ENCODE peak calls at places on chromosomes 4 and X, in nine cellular contexts. One of them, this sample, is unnamed.

GRCh38 chr4:41006141-41006540 is 208.2 kb downstream of the APBB2 start:
- DNase-seq in keratinocyte: no peak
- DNase-seq in mucosa of descending colon: no peak
- DNase-seq in mammary epithelial cell: no peak
- DNase-seq in adrenal gland: no peak
- DNase-seq in CD8-positive, alpha-beta memory T cell: no peak
- DNase-seq in body of pancreas: no peak
- DNase-seq in fibroblast of lung: peak; percentile 60
- DNase-seq in testis: no peak
- DNase-seq in this sample: no peak

GRCh38 chrX:139158256-139158655 is 372.3 kb upstream of the F9 start:
- DNase-seq in keratinocyte: no peak
- DNase-seq in mucosa of descending colon: no peak
- DNase-seq in mammary epithelial cell: peak; percentile 2
- DNase-seq in adrenal gland: no peak
- DNase-seq in CD8-positive, alpha-beta memory T cell: no peak
- DNase-seq in body of pancreas: no peak
- DNase-seq in fibroblast of lung: peak; percentile 3
- DNase-seq in testis: no peak
- DNase-seq in this sample: no peak

GRCh38 chr4:58225460-58225859 is 1115.3 kb upstream of the IGFBP7 start:
- DNase-seq in keratinocyte: no peak
- DNase-seq in mucosa of descending colon: no peak
- DNase-seq in mammary epithelial cell: no peak
- DNase-seq in adrenal gland: no peak
- DNase-seq in CD8-positive, alpha-beta memory T cell: no peak
- DNase-seq in body of pancreas: no peak
- DNase-seq in fibroblast of lung: no peak
- DNase-seq in testis: no peak
- DNase-seq in this sample: no peak

GRCh38 chrX:39152106-39152649 is 350.9 kb downstream of the MID1IP1 start:
- DNase-seq in keratinocyte: no peak
- DNase-seq in mucosa of descending colon: peak; percentile 60
- DNase-seq in mammary epithelial cell: no peak
- DNase-seq in adrenal gland: peak; percentile 48
- DNase-seq in CD8-positive, alpha-beta memory T cell: no peak
- DNase-seq in body of pancreas: peak; percentile 58
- DNase-seq in fibroblast of lung: no peak
- DNase-seq in testis: peak; percentile 61
- DNase-seq in this sample: peak; percentile 73

GRCh38 chr4:102586644-102587021 is 85.5 kb downstream of the NFKB1 start:
- DNase-seq in keratinocyte: no peak
- DNase-seq in mucosa of descending colon: no peak
- DNase-seq in mammary epithelial cell: no peak
- DNase-seq in adrenal gland: no peak
- DNase-seq in CD8-positive, alpha-beta memory T cell: peak; percentile 26
- DNase-seq in body of pancreas: no peak
- DNase-seq in fibroblast of lung: no peak
- DNase-seq in testis: no peak
- DNase-seq in this sample: no peak

GRCh38 chrX:51336584-51336983 is 4.0 kb downstream of the NUDT10 start:
- DNase-seq in keratinocyte: peak; percentile 4
- DNase-seq in mucosa of descending colon: no peak
- DNase-seq in mammary epithelial cell: peak; percentile 25
- DNase-seq in adrenal gland: peak; percentile 50
- DNase-seq in CD8-positive, alpha-beta memory T cell: peak; percentile 7
- DNase-seq in body of pancreas: peak; percentile 32
- DNase-seq in fibroblast of lung: peak; percentile 37
- DNase-seq in testis: peak; percentile 56
- DNase-seq in this sample: peak; percentile 62

GRCh38 chr4:17816142-17816541 is 5.4 kb downstream of the NCAPG start:
- DNase-seq in keratinocyte: no peak
- DNase-seq in mucosa of descending colon: no peak
- DNase-seq in mammary epithelial cell: no peak
- DNase-seq in adrenal gland: no peak
- DNase-seq in CD8-positive, alpha-beta memory T cell: no peak
- DNase-seq in body of pancreas: no peak
- DNase-seq in fibroblast of lung: no peak
- DNase-seq in testis: no peak
- DNase-seq in this sample: no peak

GRCh38 chrX:85897376-85898110 is 149.8 kb downstream of the CHM start:
- DNase-seq in keratinocyte: no peak
- DNase-seq in mucosa of descending colon: no peak
- DNase-seq in mammary epithelial cell: no peak
- DNase-seq in adrenal gland: peak; percentile 27
- DNase-seq in CD8-positive, alpha-beta memory T cell: no peak
- DNase-seq in body of pancreas: no peak
- DNase-seq in fibroblast of lung: no peak
- DNase-seq in testis: no peak
- DNase-seq in this sample: no peak

GRCh38 chrX:78104447-78105176 is 564 bp downstream of the PGK1 start:
- DNase-seq in keratinocyte: no peak
- DNase-seq in mucosa of descending colon: peak; percentile 60
- DNase-seq in mammary epithelial cell: peak; percentile 46
- DNase-seq in adrenal gland: peak; percentile 61
- DNase-seq in CD8-positive, alpha-beta memory T cell: peak; percentile 38
- DNase-seq in body of pancreas: peak; percentile 59
- DNase-seq in fibroblast of lung: peak; percentile 43
- DNase-seq in testis: peak; percentile 46
- DNase-seq in this sample: peak; percentile 30

GRCh38 chr4:39233783-39234182 is 51.5 kb downstream of the WDR19 start:
- DNase-seq in keratinocyte: no peak
- DNase-seq in mucosa of descending colon: no peak
- DNase-seq in mammary epithelial cell: no peak
- DNase-seq in adrenal gland: no peak
- DNase-seq in CD8-positive, alpha-beta memory T cell: no peak
- DNase-seq in body of pancreas: no peak
- DNase-seq in fibroblast of lung: no peak
- DNase-seq in testis: no peak
- DNase-seq in this sample: no peak

GRCh38 chr4:39464886-39465501 is 6.1 kb downstream of the LIAS start:
- DNase-seq in keratinocyte: no peak
- DNase-seq in mucosa of descending colon: no peak
- DNase-seq in mammary epithelial cell: peak; percentile 65
- DNase-seq in adrenal gland: no peak
- DNase-seq in CD8-positive, alpha-beta memory T cell: no peak
- DNase-seq in body of pancreas: no peak
- DNase-seq in fibroblast of lung: peak; percentile 88
- DNase-seq in testis: no peak
- DNase-seq in this sample: no peak

GRCh38 chr4:20266215-20267082 is 14.7 kb downstream of the SLIT2 start:
- DNase-seq in keratinocyte: peak; percentile 56
- DNase-seq in mucosa of descending colon: no peak
- DNase-seq in mammary epithelial cell: no peak
- DNase-seq in adrenal gland: no peak
- DNase-seq in CD8-positive, alpha-beta memory T cell: no peak
- DNase-seq in body of pancreas: no peak
- DNase-seq in fibroblast of lung: peak; percentile 85
- DNase-seq in testis: peak; percentile 19
- DNase-seq in this sample: no peak

GRCh38 chr4:64230709-64231310 is 178.4 kb downstream of the TECRL start:
- DNase-seq in keratinocyte: no peak
- DNase-seq in mucosa of descending colon: no peak
- DNase-seq in mammary epithelial cell: peak; percentile 6
- DNase-seq in adrenal gland: no peak
- DNase-seq in CD8-positive, alpha-beta memory T cell: no peak
- DNase-seq in body of pancreas: no peak
- DNase-seq in fibroblast of lung: peak; percentile 12
- DNase-seq in testis: peak; percentile 15
- DNase-seq in this sample: no peak

GRCh38 chr4:137432431-137432830 is 99.9 kb downstream of the PCDH18 start:
- DNase-seq in keratinocyte: no peak
- DNase-seq in mucosa of descending colon: no peak
- DNase-seq in mammary epithelial cell: no peak
- DNase-seq in adrenal gland: no peak
- DNase-seq in CD8-positive, alpha-beta memory T cell: no peak
- DNase-seq in body of pancreas: no peak
- DNase-seq in fibroblast of lung: no peak
- DNase-seq in testis: no peak
- DNase-seq in this sample: no peak

GRCh38 chr4:82469776-82470345 is 39.5 kb downstream of the ENOPH1 start:
- DNase-seq in keratinocyte: no peak
- DNase-seq in mucosa of descending colon: no peak
- DNase-seq in mammary epithelial cell: peak; percentile 6
- DNase-seq in adrenal gland: no peak
- DNase-seq in CD8-positive, alpha-beta memory T cell: no peak
- DNase-seq in body of pancreas: no peak
- DNase-seq in fibroblast of lung: peak; percentile 74
- DNase-seq in testis: peak; percentile 41
- DNase-seq in this sample: no peak

GRCh38 chr4:168551945-168552695 is 55.3 kb downstream of the PALLD start:
- DNase-seq in keratinocyte: no peak
- DNase-seq in mucosa of descending colon: no peak
- DNase-seq in mammary epithelial cell: no peak
- DNase-seq in adrenal gland: no peak
- DNase-seq in CD8-positive, alpha-beta memory T cell: no peak
- DNase-seq in body of pancreas: no peak
- DNase-seq in fibroblast of lung: no peak
- DNase-seq in testis: no peak
- DNase-seq in this sample: peak; percentile 51

GRCh38 chrX:84064164-84064563 is 123.8 kb downstream of the RPS6KA6 start:
- DNase-seq in keratinocyte: no peak
- DNase-seq in mucosa of descending colon: no peak
- DNase-seq in mammary epithelial cell: no peak
- DNase-seq in adrenal gland: no peak
- DNase-seq in CD8-positive, alpha-beta memory T cell: no peak
- DNase-seq in body of pancreas: no peak
- DNase-seq in fibroblast of lung: peak; percentile 2
- DNase-seq in testis: no peak
- DNase-seq in this sample: no peak

GRCh38 chrX:9160698-9161329 is 126.9 kb upstream of the FAM9B start:
- DNase-seq in keratinocyte: no peak
- DNase-seq in mucosa of descending colon: no peak
- DNase-seq in mammary epithelial cell: no peak
- DNase-seq in adrenal gland: no peak
- DNase-seq in CD8-positive, alpha-beta memory T cell: no peak
- DNase-seq in body of pancreas: no peak
- DNase-seq in fibroblast of lung: no peak
- DNase-seq in testis: no peak
- DNase-seq in this sample: no peak

GRCh38 chrX:149916745-149917392 is 12.5 kb upstream of the HSFX4 start:
- DNase-seq in keratinocyte: no peak
- DNase-seq in mucosa of descending colon: no peak
- DNase-seq in mammary epithelial cell: no peak
- DNase-seq in adrenal gland: no peak
- DNase-seq in CD8-positive, alpha-beta memory T cell: no peak
- DNase-seq in body of pancreas: no peak
- DNase-seq in fibroblast of lung: no peak
- DNase-seq in testis: no peak
- DNase-seq in this sample: no peak

GRCh38 chrX:47561653-47562151 is 697 bp downstream of the ARAF start:
- DNase-seq in keratinocyte: no peak
- DNase-seq in mucosa of descending colon: no peak
- DNase-seq in mammary epithelial cell: no peak
- DNase-seq in adrenal gland: no peak
- DNase-seq in CD8-positive, alpha-beta memory T cell: no peak
- DNase-seq in body of pancreas: no peak
- DNase-seq in fibroblast of lung: no peak
- DNase-seq in testis: no peak
- DNase-seq in this sample: no peak
- H3K4me3 ChIP-seq in keratinocyte: peak overlapping the region; percentile 54
- H3K4me3 ChIP-seq in mucosa of descending colon: peak overlapping the region; percentile 17
- H3K4me3 ChIP-seq in mammary epithelial cell: peak overlapping the region; percentile 76
- H3K4me3 ChIP-seq in adrenal gland: peak overlapping the region; percentile 63
- H3K4me3 ChIP-seq in CD8-positive, alpha-beta memory T cell: peak overlapping the region; percentile 90
- H3K4me3 ChIP-seq in body of pancreas: peak overlapping the region; percentile 23
- H3K4me3 ChIP-seq in fibroblast of lung: peak overlapping the region; percentile 66
- H3K4me3 ChIP-seq in testis: peak overlapping the region; percentile 77
- H3K4me3 ChIP-seq in this sample: peak overlapping the region; percentile 61

GRCh38 chr4:184694412-184694956 is 39.4 kb downstream of the CENPU start:
- DNase-seq in keratinocyte: no peak
- DNase-seq in mucosa of descending colon: no peak
- DNase-seq in mammary epithelial cell: no peak
- DNase-seq in adrenal gland: no peak
- DNase-seq in CD8-positive, alpha-beta memory T cell: no peak
- DNase-seq in body of pancreas: no peak
- DNase-seq in fibroblast of lung: no peak
- DNase-seq in testis: no peak
- DNase-seq in this sample: no peak
- H3K36me3 ChIP-seq in keratinocyte: no peaks in the 10 kb centered on the region
- H3K36me3 ChIP-seq in mucosa of descending colon: no peaks in the 10 kb centered on the region
- H3K36me3 ChIP-seq in mammary epithelial cell: peaks cover 12% of the 10 kb centered on the region
- H3K36me3 ChIP-seq in adrenal gland: no peaks in the 10 kb centered on the region
- H3K36me3 ChIP-seq in CD8-positive, alpha-beta memory T cell: no peaks in the 10 kb centered on the region
- H3K36me3 ChIP-seq in body of pancreas: peaks cover 4% of the 10 kb centered on the region
- H3K36me3 ChIP-seq in fibroblast of lung: no peaks in the 10 kb centered on the region
- H3K36me3 ChIP-seq in testis: no peaks in the 10 kb centered on the region
- H3K36me3 ChIP-seq in this sample: peaks cover 15% of the 10 kb centered on the region

GRCh38 chr4:80306255-80306654 is 29.3 kb upstream of the CFAP299 start:
- DNase-seq in keratinocyte: no peak
- DNase-seq in mucosa of descending colon: no peak
- DNase-seq in mammary epithelial cell: peak; percentile 43
- DNase-seq in adrenal gland: no peak
- DNase-seq in CD8-positive, alpha-beta memory T cell: no peak
- DNase-seq in body of pancreas: no peak
- DNase-seq in fibroblast of lung: peak; percentile 77
- DNase-seq in testis: no peak
- DNase-seq in this sample: no peak
- H3K4me3 ChIP-seq in keratinocyte: no peak overlapping the region
- H3K4me3 ChIP-seq in mucosa of descending colon: no peak overlapping the region
- H3K4me3 ChIP-seq in mammary epithelial cell: no peak overlapping the region
- H3K4me3 ChIP-seq in adrenal gland: no peak overlapping the region
- H3K4me3 ChIP-seq in CD8-positive, alpha-beta memory T cell: no peak overlapping the region
- H3K4me3 ChIP-seq in body of pancreas: no peak overlapping the region
- H3K4me3 ChIP-seq in fibroblast of lung: no peak overlapping the region
- H3K4me3 ChIP-seq in testis: no peak overlapping the region
- H3K4me3 ChIP-seq in this sample: no peak overlapping the region

DNA sequence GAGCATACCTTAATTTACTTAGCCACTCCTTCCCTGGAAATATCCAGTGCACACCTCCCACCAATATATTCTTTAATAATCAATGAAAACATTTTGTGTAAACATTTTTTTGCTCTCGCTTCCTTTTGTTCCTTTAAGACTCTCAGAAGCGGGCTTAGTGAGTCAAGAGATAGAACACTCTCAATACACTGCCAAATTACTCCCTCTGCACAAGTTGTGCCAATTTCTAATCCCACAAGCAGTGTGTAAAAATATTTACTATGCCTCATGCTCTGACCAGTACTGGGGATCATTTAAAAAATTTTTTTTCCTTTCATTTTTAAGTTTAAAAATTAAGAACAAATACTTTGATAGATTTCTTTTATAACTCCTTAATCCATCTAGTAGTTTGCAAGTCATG is 5.1 kb downstream of the MORF4L2 start:
- DNase-seq in keratinocyte: no peak
- DNase-seq in mucosa of descending colon: no peak
- DNase-seq in mammary epithelial cell: no peak
- DNase-seq in adrenal gland: no peak
- DNase-seq in CD8-positive, alpha-beta memory T cell: no peak
- DNase-seq in body of pancreas: no peak
- DNase-seq in fibroblast of lung: peak; percentile 31
- DNase-seq in testis: no peak
- DNase-seq in this sample: no peak
- H3K36me3 ChIP-seq in keratinocyte: peaks cover 6% of the 10 kb centered on the region
- H3K36me3 ChIP-seq in mucosa of descending colon: no peaks in the 10 kb centered on the region
- H3K36me3 ChIP-seq in mammary epithelial cell: peaks cover 35% of the 10 kb centered on the region
- H3K36me3 ChIP-seq in adrenal gland: no peaks in the 10 kb centered on the region
- H3K36me3 ChIP-seq in CD8-positive, alpha-beta memory T cell: peaks cover 22% of the 10 kb centered on the region
- H3K36me3 ChIP-seq in body of pancreas: peaks cover 2% of the 10 kb centered on the region
- H3K36me3 ChIP-seq in fibroblast of lung: peaks cover 2% of the 10 kb centered on the region
- H3K36me3 ChIP-seq in testis: no peaks in the 10 kb centered on the region
- H3K36me3 ChIP-seq in this sample: peaks cover 41% of the 10 kb centered on the region

GRCh38 chr4:76401654-76402053 is 19.3 kb downstream of the CCDC158 start:
- DNase-seq in keratinocyte: no peak
- DNase-seq in mucosa of descending colon: no peak
- DNase-seq in mammary epithelial cell: no peak
- DNase-seq in adrenal gland: no peak
- DNase-seq in CD8-positive, alpha-beta memory T cell: no peak
- DNase-seq in body of pancreas: no peak
- DNase-seq in fibroblast of lung: no peak
- DNase-seq in testis: no peak
- DNase-seq in this sample: no peak
- H3K4me3 ChIP-seq in keratinocyte: no peak overlapping the region
- H3K4me3 ChIP-seq in mucosa of descending colon: no peak overlapping the region
- H3K4me3 ChIP-seq in mammary epithelial cell: no peak overlapping the region
- H3K4me3 ChIP-seq in adrenal gland: no peak overlapping the region
- H3K4me3 ChIP-seq in CD8-positive, alpha-beta memory T cell: no peak overlapping the region
- H3K4me3 ChIP-seq in body of pancreas: no peak overlapping the region
- H3K4me3 ChIP-seq in fibroblast of lung: no peak overlapping the region
- H3K4me3 ChIP-seq in testis: no peak overlapping the region
- H3K4me3 ChIP-seq in this sample: no peak overlapping the region

This sample was measured in H7.